ENCODE peak calls at places on chromosomes 7 and 10, in four cellular contexts. One of them, this sample, is unnamed.

GRCh38 chr10:71235808-71236207 is 23.4 kb downstream of the UNC5B start:
- DNase-seq in T1000: no peak
- DNase-seq in NCI-H1092: no peak
- DNase-seq in IMR-90: no peak
- DNase-seq in this sample: no peak

GRCh38 chr10:51201947-51202346 is 127.7 kb downstream of the PRKG1 start:
- DNase-seq in T1000: no peak
- DNase-seq in NCI-H1092: no peak
- DNase-seq in IMR-90: no peak
- DNase-seq in this sample: no peak

GRCh38 chr10:85679696-85680095 is 686.9 kb downstream of the GRID1 start:
- DNase-seq in T1000: no peak
- DNase-seq in NCI-H1092: no peak
- DNase-seq in IMR-90: no peak
- DNase-seq in this sample: no peak

GRCh38 chr7:76069238-76069638 is 21.3 kb downstream of the MDH2 start:
- DNase-seq in T1000: peak; percentile 56
- DNase-seq in NCI-H1092: no peak
- DNase-seq in IMR-90: peak; percentile 97
- DNase-seq in this sample: peak; percentile 93

GRCh38 chr10:118991326-118991725 is 38.2 kb upstream of the NANOS1 start:
- DNase-seq in T1000: no peak
- DNase-seq in NCI-H1092: peak; percentile 17
- DNase-seq in IMR-90: no peak
- DNase-seq in this sample: no peak

GRCh38 chr7:2775785-2776184 is 68.3 kb downstream of the GNA12 start:
- DNase-seq in T1000: no peak
- DNase-seq in NCI-H1092: no peak
- DNase-seq in IMR-90: no peak
- DNase-seq in this sample: no peak

GRCh38 chr7:140618291-140618690 is 22.3 kb downstream of the DENND2A start:
- DNase-seq in T1000: no peak
- DNase-seq in NCI-H1092: no peak
- DNase-seq in IMR-90: no peak
- DNase-seq in this sample: no peak

GRCh38 chr10:122245897-122246296 is 25.2 kb upstream of the BTBD16 start:
- DNase-seq in T1000: no peak
- DNase-seq in NCI-H1092: no peak
- DNase-seq in IMR-90: no peak
- DNase-seq in this sample: no peak

GRCh38 chr7:103660455-103661371 is 214.7 kb upstream of the SLC26A5 start:
- DNase-seq in T1000: no peak
- DNase-seq in NCI-H1092: no peak
- DNase-seq in IMR-90: peak; percentile 75
- DNase-seq in this sample: peak; percentile 85

GRCh38 chr10:100183482-100183881 is 2.3 kb downstream of the ERLIN1 start:
- DNase-seq in T1000: no peak
- DNase-seq in NCI-H1092: no peak
- DNase-seq in IMR-90: peak; percentile 10
- DNase-seq in this sample: peak; percentile 46

GRCh38 chr7:78146546-78146945 is 348.0 kb downstream of the PHTF2 start:
- DNase-seq in T1000: no peak
- DNase-seq in NCI-H1092: no peak
- DNase-seq in IMR-90: no peak
- DNase-seq in this sample: no peak

GRCh38 chr10:50395279-50395678 is 144.0 kb upstream of the ASAH2 start:
- DNase-seq in T1000: no peak
- DNase-seq in NCI-H1092: no peak
- DNase-seq in IMR-90: peak; percentile 44
- DNase-seq in this sample: peak; percentile 86

GRCh38 chr10:22436526-22436892 is 91.2 kb downstream of the SPAG6 start:
- DNase-seq in T1000: no peak
- DNase-seq in NCI-H1092: no peak
- DNase-seq in IMR-90: no peak
- DNase-seq in this sample: no peak

GRCh38 chr10:73744690-73744994 is 470 bp downstream of the SEC24C start:
- DNase-seq in T1000: peak; percentile 43
- DNase-seq in NCI-H1092: no peak
- DNase-seq in IMR-90: peak; percentile 58
- DNase-seq in this sample: peak; percentile 78

GRCh38 chr10:59586407-59586891 is 123.2 kb downstream of the SLC16A9 start:
- DNase-seq in T1000: no peak
- DNase-seq in NCI-H1092: no peak
- DNase-seq in IMR-90: no peak
- DNase-seq in this sample: no peak

GRCh38 chr7:16644987-16645592 is 464 bp downstream of the ANKMY2 start:
- DNase-seq in T1000: no peak
- DNase-seq in NCI-H1092: peak; percentile 11
- DNase-seq in IMR-90: no peak
- DNase-seq in this sample: peak; percentile 28

GRCh38 chr7:25708211-25708610 is 443.8 kb upstream of the NFE2L3 start:
- DNase-seq in T1000: no peak
- DNase-seq in NCI-H1092: no peak
- DNase-seq in IMR-90: no peak
- DNase-seq in this sample: no peak

GRCh38 chr7:149460493-149461330 is at the start of gene ZNF777:
- DNase-seq in T1000: peak; percentile 62
- DNase-seq in NCI-H1092: peak; percentile 71
- DNase-seq in IMR-90: peak; percentile 87
- DNase-seq in this sample: peak; percentile 93

GRCh38 chr10:103708627-103709288 is 146.6 kb downstream of the SH3PXD2A start:
- DNase-seq in T1000: no peak
- DNase-seq in NCI-H1092: no peak
- DNase-seq in IMR-90: no peak
- DNase-seq in this sample: no peak

GRCh38 chr10:64112697-64113367 is 591.6 kb downstream of the REEP3 start:
- DNase-seq in T1000: no peak
- DNase-seq in NCI-H1092: no peak
- DNase-seq in IMR-90: no peak
- DNase-seq in this sample: no peak

GRCh38 chr10:128286413-128287097 is 160.3 kb upstream of the MKI67 start:
- DNase-seq in T1000: no peak
- DNase-seq in NCI-H1092: no peak
- DNase-seq in IMR-90: no peak
- DNase-seq in this sample: no peak

GRCh38 chr7:116185956-116186355 is 24.4 kb upstream of the TES start:
- DNase-seq in T1000: no peak
- DNase-seq in NCI-H1092: no peak
- DNase-seq in IMR-90: peak; percentile 73
- DNase-seq in this sample: no peak

GRCh38 chr7:30028749-30029635 is 780 bp downstream of the PLEKHA8 start:
- DNase-seq in T1000: peak; percentile 20
- DNase-seq in NCI-H1092: no peak
- DNase-seq in IMR-90: peak; percentile 19
- DNase-seq in this sample: peak; percentile 36

GRCh38 chr7:50227623-50228618 is 76.6 kb upstream of the IKZF1 start:
- DNase-seq in T1000: no peak
- DNase-seq in NCI-H1092: no peak
- DNase-seq in IMR-90: no peak
- DNase-seq in this sample: no peak

GRCh38 chr7:94444808-94445207 is 50.1 kb downstream of the COL1A2 start:
- DNase-seq in T1000: no peak
- DNase-seq in NCI-H1092: peak; percentile 73
- DNase-seq in IMR-90: no peak
- DNase-seq in this sample: no peak

GRCh38 chr10:79976999-79977398 is 28.1 kb upstream of the SFTPD start:
- DNase-seq in T1000: no peak
- DNase-seq in NCI-H1092: no peak
- DNase-seq in IMR-90: no peak
- DNase-seq in this sample: no peak

GRCh38 chr10:42871823-42872222 is 89.2 kb downstream of the BMS1 start:
- DNase-seq in T1000: no peak
- DNase-seq in NCI-H1092: no peak
- DNase-seq in IMR-90: no peak
- DNase-seq in this sample: no peak

GRCh38 chr10:131697461-131698128 is 203.2 kb upstream of the PPP2R2D start:
- DNase-seq in T1000: no peak
- DNase-seq in NCI-H1092: no peak
- DNase-seq in IMR-90: no peak
- DNase-seq in this sample: no peak

GRCh38 chr7:96228760-96229159 is 93.1 kb downstream of the SLC25A13 start:
- DNase-seq in T1000: no peak
- DNase-seq in NCI-H1092: no peak
- DNase-seq in IMR-90: no peak
- DNase-seq in this sample: no peak

GRCh38 chr7:5397657-5398237 is 25.9 kb downstream of the TNRC18 start:
- DNase-seq in T1000: no peak
- DNase-seq in NCI-H1092: no peak
- DNase-seq in IMR-90: no peak
- DNase-seq in this sample: no peak

GRCh38 chr10:124493191-124493936 is 31.7 kb downstream of the LHPP start:
- DNase-seq in T1000: no peak
- DNase-seq in NCI-H1092: peak; percentile 24
- DNase-seq in IMR-90: no peak
- DNase-seq in this sample: no peak

GRCh38 chr10:70458329-70459060 is 17.0 kb upstream of the NODAL start:
- DNase-seq in T1000: no peak
- DNase-seq in NCI-H1092: no peak
- DNase-seq in IMR-90: peak; percentile 73
- DNase-seq in this sample: peak; percentile 79

GRCh38 chr7:116692599-116693308 is 20.8 kb downstream of the MET start:
- DNase-seq in T1000: no peak
- DNase-seq in NCI-H1092: no peak
- DNase-seq in IMR-90: peak; percentile 65
- DNase-seq in this sample: peak; percentile 48

GRCh38 chr7:136254148-136254547 is 277.0 kb upstream of the MTPN start:
- DNase-seq in T1000: no peak
- DNase-seq in NCI-H1092: no peak
- DNase-seq in IMR-90: no peak
- DNase-seq in this sample: no peak

GRCh38 chr7:106820321-106821217 is 44.5 kb upstream of the PIK3CG start:
- DNase-seq in T1000: no peak
- DNase-seq in NCI-H1092: no peak
- DNase-seq in IMR-90: no peak
- DNase-seq in this sample: no peak

GRCh38 chr7:99109108-99110051 is 34.5 kb downstream of the SMURF1 start:
- DNase-seq in T1000: no peak
- DNase-seq in NCI-H1092: no peak
- DNase-seq in IMR-90: peak; percentile 62
- DNase-seq in this sample: peak; percentile 53

GRCh38 chr7:151367304-151367703 is 25.7 kb downstream of the NUB1 start:
- DNase-seq in T1000: no peak
- DNase-seq in NCI-H1092: no peak
- DNase-seq in IMR-90: peak; percentile 78
- DNase-seq in this sample: peak; percentile 60

GRCh38 chr7:150685219-150686029 is at the start of gene GIMAP2:
- DNase-seq in T1000: no peak
- DNase-seq in NCI-H1092: no peak
- DNase-seq in IMR-90: no peak
- DNase-seq in this sample: peak; percentile 21

GRCh38 chr7:136869991-136870798 is 1.7 kb downstream of the CHRM2 start:
- DNase-seq in T1000: no peak
- DNase-seq in NCI-H1092: no peak
- DNase-seq in IMR-90: peak; percentile 30
- DNase-seq in this sample: no peak

This sample was measured in choroid plexus epithelial cell.